ENCODE peak calls at places on chromosome 9, in four cellular contexts. S is adrenal gland, E is A549, A is IMR-90. D is an unnamed sample.

GRCh38 chr9:2872307-2872940 is 28.5 kb upstream of the PUM3 start:
- DNase-seq in S (no peak), A (peak; percentile 28), E (peak; percentile 45), D (no peak)

GRCh38 chr9:114250235-114250568 is 72.7 kb upstream of the ORM1 start:
- DNase-seq in S (no peak), A (peak; percentile 85), E (no peak), D (no peak)

GRCh38 chr9:38620483-38621433 is at the start of gene ANKRD18A:
- DNase-seq in S (peak; percentile 67), E (peak; percentile 96), A (peak; percentile 41), D (no peak)

GRCh38 chr9:88533951-88534455 is 975 bp upstream of the NXNL2 start:
- DNase-seq in S (peak; percentile 26), A (peak; percentile 57), E (peak; percentile 88), D (peak; percentile 97)

GRCh38 chr9:95626885-95627558 is 110.3 kb upstream of the PTCH1 start:
- DNase-seq in S (no peak), A (no peak), E (no peak), D (no peak)

GRCh38 chr9:117682955-117683710 is 21.1 kb upstream of the TLR4 start:
- DNase-seq in E (no peak), S (no peak), A (no peak), D (no peak)

GRCh38 chr9:70668751-70669150 is 254.3 kb upstream of the KLF9 start:
- DNase-seq in E (no peak), A (no peak), S (no peak), D (no peak)

GRCh38 chr9:129073404-129073803 is 7.5 kb upstream of the DOLPP1 start:
- DNase-seq in S (no peak), E (no peak), A (no peak), D (no peak)

GRCh38 chr9:113633782-113634596 is 170.5 kb downstream of the RGS3 start:
- DNase-seq in E (no peak), S (no peak), A (peak; percentile 36), D (no peak)

GRCh38 chr9:91913096-91913495 is 36.9 kb downstream of the ROR2 start:
- DNase-seq in E (no peak), S (no peak), A (no peak), D (no peak)

GRCh38 chr9:69809304-69809863 is 11.2 kb upstream of the CFAP95 start:
- DNase-seq in E (no peak), S (no peak), A (peak; percentile 21), D (peak; percentile 31)

GRCh38 chr9:135126480-135127187 is 39.2 kb downstream of the OLFM1 start:
- DNase-seq in E (peak; percentile 75), S (peak; percentile 72), A (no peak), D (peak; percentile 96)
- TF ChIP-seq POLR2A in E (no peak), S (no peak), A (no peak), D (no peak)

DNA sequence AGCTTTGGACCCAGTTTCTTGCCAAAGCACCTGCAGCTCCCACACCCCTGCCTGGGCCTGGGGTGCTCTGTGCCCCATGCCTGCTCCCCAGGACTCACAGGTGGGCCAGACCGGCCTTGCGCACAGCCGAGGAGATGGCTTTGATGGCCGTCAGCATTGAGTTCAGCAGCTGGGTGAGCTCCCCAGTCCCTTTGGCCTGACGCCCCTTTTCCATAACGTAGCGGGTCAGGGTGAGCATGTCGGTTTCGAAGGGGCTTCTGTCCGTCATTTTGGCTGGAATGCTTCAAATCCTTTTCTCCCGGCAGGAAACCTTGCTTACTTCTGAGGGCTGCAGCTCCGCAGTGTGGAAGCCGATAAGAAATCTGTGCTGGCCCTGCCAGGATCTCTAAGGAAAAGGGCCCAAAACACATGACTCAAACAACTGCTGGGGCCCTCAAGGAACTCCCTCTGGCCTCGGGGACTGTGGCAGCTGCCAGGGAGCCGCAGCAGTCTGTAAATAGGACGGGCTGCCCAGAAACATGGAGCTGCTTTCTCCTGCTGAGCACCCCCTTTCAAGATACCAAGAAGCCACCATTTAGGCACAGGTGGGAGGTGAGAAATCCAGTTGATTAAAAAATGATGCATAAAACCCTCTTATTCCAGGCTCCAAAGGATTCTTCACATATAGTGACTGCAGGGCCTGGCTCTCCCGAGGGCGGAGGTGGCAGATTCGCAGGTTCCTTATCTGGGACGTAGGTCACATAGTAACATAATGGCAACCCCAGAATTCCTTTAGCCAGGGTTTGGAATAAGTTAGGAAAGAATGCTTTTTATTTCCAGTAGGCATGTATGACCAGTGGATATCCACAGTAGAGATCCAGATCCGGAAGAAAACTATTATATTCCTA is at the start of gene FBP2:
- DNase-seq in S (no peak), E (no peak), A (no peak), D (no peak)
- TF ChIP-seq POLR2A in S (no peak), E (no peak), A (no peak), D (no peak)

DNA sequence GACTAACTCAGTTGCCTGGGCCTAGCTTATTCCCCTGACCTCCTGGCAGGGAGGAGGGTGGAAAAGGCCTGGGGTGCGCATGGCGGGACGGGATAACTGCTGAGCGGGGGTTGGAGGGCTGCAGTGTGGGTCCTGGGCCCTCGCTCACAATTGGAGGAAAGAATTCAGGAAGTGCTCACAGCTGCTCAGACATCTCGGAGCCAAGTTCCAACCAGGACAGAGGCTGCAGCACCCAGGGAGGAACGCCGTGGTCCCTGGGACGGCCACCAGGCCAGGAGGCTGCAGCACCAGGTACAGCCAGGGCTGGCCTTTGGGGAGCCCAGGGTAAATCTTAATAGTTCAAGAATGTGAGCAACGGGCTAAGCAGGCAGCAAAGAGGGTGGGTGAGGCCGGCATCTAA is at the start of gene SPAAR:
- DNase-seq in E (no peak), S (no peak), A (no peak), D (no peak)
- TF ChIP-seq POLR2A in E (no peak), S (no peak), A (no peak), D (no peak)

GRCh38 chr9:137719194-137719593 is 100.4 kb downstream of the EHMT1 start:
- DNase-seq in E (no peak), S (no peak), A (no peak), D (no peak)
- TF ChIP-seq POLR2A in E (no peak), S (no peak), A (no peak), D (no peak)

GRCh38 chr9:32554107-32554506 is 1.7 kb upstream of the TOPORS start:
- DNase-seq in A (peak; percentile 29), E (no peak), S (no peak), D (no peak)

GRCh38 chr9:32551491-32552049 is 557 bp upstream of the SMIM27 start:
- DNase-seq in A (peak; percentile 36), E (peak; percentile 30), S (peak; percentile 34), D (no peak)

GRCh38 chr9:32552172-32552872 is at the start of the genes SMIM27 and TOPORS:
- DNase-seq in S (peak; percentile 90), A (peak; percentile 88), E (peak; percentile 92), D (peak; percentile 49)

GRCh38 chr9:32550046-32550608 is 2.0 kb upstream of the SMIM27 start:
- DNase-seq in S (no peak), A (peak; percentile 53), E (peak; percentile 20), D (no peak)

DNA sequence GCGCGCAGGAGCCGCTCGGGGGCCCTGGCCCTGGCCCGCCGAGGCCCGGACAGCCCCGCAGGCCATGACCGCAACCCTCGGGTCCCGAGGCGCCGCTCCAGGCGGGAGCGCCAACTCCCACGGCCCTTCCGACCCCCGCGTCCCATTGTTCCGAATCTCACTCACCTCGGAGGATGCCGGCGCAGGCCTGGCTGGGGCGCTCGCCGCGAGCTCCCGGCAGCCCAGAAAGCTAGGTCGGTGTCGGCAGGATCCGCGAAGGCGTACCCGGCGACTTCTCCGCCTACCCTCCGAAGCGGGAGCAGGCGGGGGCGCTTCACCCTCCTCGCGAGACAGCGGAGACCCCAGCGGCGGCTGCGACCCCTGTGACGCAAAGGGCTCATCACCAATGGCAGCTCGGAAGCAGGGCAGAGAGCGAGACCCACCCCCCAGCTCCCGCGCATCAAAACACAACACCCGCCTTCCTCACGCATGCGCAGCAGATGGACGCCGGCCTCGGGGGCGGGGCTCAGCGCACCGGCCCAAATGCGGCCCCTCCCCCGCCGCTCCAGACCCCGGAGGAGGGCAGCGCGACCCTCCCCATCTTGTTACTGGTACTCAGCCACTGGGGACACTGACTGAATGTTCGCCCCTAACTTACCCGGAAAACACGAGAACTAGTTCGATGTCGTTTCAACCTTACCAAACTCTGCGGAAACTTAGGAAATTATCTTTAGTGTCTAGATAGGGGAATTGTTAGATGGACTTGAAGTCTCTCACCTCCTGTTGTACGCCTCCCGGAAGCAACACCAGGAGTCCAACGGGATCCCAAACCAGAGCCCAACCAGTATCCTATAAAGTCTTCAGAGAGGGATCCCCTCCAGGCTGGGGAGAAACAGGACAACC is 1.3 kb upstream of the SMIM27 start:
- DNase-seq in S (peak; percentile 92), A (peak; percentile 91), E (peak; percentile 93), D (peak; percentile 65)
- TF ChIP-seq POLR2A in S (no peak), A (peak; percentile 38), E (no peak), D (no peak)

DNA sequence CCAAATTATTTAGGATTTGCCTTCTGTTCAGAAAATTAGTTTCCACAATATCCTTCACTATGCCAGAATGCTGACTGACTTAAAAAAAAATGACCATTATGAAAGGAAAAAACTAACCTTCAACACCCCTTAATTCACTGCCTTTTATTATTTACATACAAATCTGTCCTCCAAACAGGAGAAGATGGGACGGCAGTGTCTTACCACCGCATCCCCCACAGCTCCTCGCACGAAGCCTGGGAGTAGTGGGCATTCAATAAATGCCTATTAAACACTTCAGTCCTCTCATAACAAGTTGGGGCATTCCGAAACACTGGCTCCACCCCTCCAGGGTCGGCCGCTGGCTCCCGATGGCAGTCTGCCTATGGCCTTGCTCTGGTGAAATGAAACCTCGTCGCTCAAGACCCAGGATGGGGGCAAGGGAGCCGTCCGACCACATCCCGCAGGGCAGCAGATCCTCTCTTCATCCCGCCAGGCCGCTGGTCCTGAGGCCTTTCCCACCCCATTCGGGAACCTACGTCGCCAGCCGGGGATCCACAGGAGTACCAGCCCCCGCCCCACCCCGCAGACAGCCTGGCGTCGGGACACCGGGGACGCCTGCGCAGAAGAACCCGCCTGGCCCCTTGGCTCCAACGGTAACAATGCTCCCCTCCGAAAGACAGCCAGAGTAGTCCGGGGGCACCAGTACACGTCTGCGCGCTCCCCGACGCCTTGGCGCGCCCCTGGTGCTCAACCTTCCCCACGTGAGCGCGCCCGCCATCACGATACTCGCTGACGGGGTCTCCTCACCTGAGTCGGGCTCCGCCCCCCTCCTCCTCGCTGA is 613 bp downstream of the ZBTB5 start:
- DNase-seq in A (peak; percentile 63), S (peak; percentile 76), E (no peak), D (peak; percentile 30)
- TF ChIP-seq POLR2A in A (peak; percentile 79), S (peak; percentile 16), E (peak; percentile 58), D (peak; percentile 24)

GRCh38 chr9:120579139-120579749 is 723 bp downstream of the CDK5RAP2 start:
- DNase-seq in A (no peak), S (no peak), E (peak; percentile 9), D (peak; percentile 67)
- TF ChIP-seq POLR2A in A (no peak), S (no peak), E (no peak), D (no peak)

DNA sequence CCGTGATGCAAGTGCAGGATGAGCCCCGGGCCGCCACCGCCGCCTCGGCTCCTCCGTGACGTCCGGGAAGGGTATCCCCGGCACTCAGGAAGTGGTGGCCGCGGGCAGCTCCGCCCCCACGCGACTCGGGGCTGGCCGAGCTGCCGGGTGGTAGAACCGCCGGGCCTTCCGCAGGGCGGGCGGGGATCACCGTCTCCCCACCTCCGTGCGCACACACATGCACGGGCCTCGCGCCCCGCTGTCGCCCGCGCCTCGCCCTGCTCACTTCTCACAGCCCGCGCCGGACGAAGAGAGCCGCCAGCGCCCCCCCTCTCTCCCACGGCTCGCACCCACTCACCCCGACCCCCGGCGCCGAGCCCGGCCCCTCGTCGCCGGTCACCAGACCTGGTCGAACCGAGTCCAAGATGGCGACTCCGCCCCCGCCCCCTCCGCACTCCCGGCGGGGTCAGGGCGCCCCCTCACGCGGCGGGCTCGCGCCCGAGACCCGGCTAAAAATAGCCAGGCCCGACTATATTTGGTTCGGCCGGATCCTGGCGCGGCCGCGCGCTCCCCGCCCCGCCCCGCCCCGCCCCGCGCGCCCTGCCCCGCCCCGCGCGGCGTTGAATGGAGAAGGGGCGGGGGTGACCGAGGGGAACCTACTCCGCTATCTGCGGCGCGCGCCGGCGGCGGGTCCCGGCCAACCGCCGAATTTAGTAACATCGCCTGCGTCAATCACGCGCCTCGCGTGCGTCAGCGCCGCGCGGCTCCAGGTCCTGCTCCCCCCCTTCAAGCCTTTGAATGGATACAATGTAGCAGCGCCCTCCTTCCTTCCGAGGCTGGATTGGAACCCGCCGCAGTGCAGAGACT is 2.0 kb upstream of the NR4A3 start:
- DNase-seq in S (peak; percentile 96), E (peak; percentile 95), A (peak; percentile 96), D (peak; percentile 97)
- TF ChIP-seq POLR2A in S (peak; percentile 95), E (peak; percentile 81), A (peak; percentile 82), D (peak; percentile 91)